ENCODE peak calls at places on chromosomes 4 and X, in seven cellular contexts. N is DND-41, O is fibroblast of lung, M is GM23248, A is mesendoderm, X is trophoblast cell, H is neuronal stem cell. E is an unnamed sample.

GRCh38 chrX:84339507-84340364 is 151.7 kb upstream of the RPS6KA6 start:
- DNase-seq in O (peak; percentile 40), H (no peak), N (no peak), A (peak; percentile 20), M (peak; percentile 32), X (peak; percentile 33), E (peak; percentile 3)

GRCh38 chrX:9339603-9340569 is 125.0 kb upstream of the TBL1X start:
- DNase-seq in H (no peak), A (no peak), M (peak; percentile 19), X (no peak), N (peak; percentile 10), O (peak; percentile 34), E (no peak)

GRCh38 chrX:32116047-32116446 is 1044.2 kb upstream of the FTHL17 start:
- DNase-seq in N (no peak), X (no peak), O (no peak), A (peak; percentile 32), M (no peak), H (no peak), E (no peak)

GRCh38 chrX:64894454-64895038 is 81.7 kb downstream of the ZC4H2 start:
- DNase-seq in N (peak; percentile 30), X (peak; percentile 58), O (no peak), H (peak; percentile 3), A (peak; percentile 71), M (peak; percentile 46), E (peak; percentile 54)

GRCh38 chrX:13427441-13428054 is 107.7 kb upstream of the ATXN3L start:
- DNase-seq in N (no peak), M (no peak), H (no peak), O (no peak), A (no peak), X (no peak), E (no peak)

GRCh38 chr4:104866809-104867208 is 279.9 kb upstream of the TET2 start:
- DNase-seq in A (no peak), N (no peak), H (no peak), M (no peak), X (no peak), O (no peak), E (no peak)

GRCh38 chr4:110085131-110085530 is 113.3 kb downstream of the ELOVL6 start:
- DNase-seq in X (peak; percentile 60), A (no peak), N (peak; percentile 63), M (no peak), H (no peak), O (peak; percentile 73), E (peak; percentile 35)

GRCh38 chrX:4253092-4253491 is 539.6 kb upstream of the PRKX start:
- DNase-seq in M (no peak), A (no peak), N (peak; percentile 14), O (no peak), H (no peak), X (no peak), E (peak; percentile 58)

GRCh38 chr4:67250497-67250896 is 294.8 kb downstream of the CENPC start:
- DNase-seq in X (no peak), M (no peak), O (no peak), A (no peak), N (no peak), H (no peak), E (no peak)

GRCh38 chr4:38612996-38613395 is 51.0 kb upstream of the KLF3 start:
- DNase-seq in O (peak; percentile 36), N (no peak), H (no peak), A (no peak), M (no peak), X (no peak), E (no peak)

GRCh38 chrX:153946910-153947769 is 2.7 kb upstream of the RENBP start:
- DNase-seq in H (peak; percentile 56), O (peak; percentile 80), X (peak; percentile 93), A (peak; percentile 84), N (peak; percentile 79), M (peak; percentile 87), E (peak; percentile 86)

GRCh38 chr4:24006269-24006668 is 116.4 kb upstream of the PPARGC1A start:
- DNase-seq in H (no peak), M (no peak), N (no peak), A (no peak), O (no peak), X (no peak), E (no peak)

GRCh38 chr4:24007740-24008348 is 118.0 kb upstream of the PPARGC1A start:
- DNase-seq in X (no peak), H (no peak), O (no peak), M (no peak), A (peak; percentile 14), N (no peak), E (no peak)

GRCh38 chr4:24013666-24014422 is 124.0 kb upstream of the PPARGC1A start:
- DNase-seq in M (no peak), O (no peak), A (no peak), H (no peak), N (no peak), X (no peak), E (no peak)

GRCh38 chr4:24010573-24010972 is 120.7 kb upstream of the PPARGC1A start:
- DNase-seq in N (no peak), O (no peak), A (no peak), H (no peak), X (no peak), M (no peak), E (no peak)

DNA sequence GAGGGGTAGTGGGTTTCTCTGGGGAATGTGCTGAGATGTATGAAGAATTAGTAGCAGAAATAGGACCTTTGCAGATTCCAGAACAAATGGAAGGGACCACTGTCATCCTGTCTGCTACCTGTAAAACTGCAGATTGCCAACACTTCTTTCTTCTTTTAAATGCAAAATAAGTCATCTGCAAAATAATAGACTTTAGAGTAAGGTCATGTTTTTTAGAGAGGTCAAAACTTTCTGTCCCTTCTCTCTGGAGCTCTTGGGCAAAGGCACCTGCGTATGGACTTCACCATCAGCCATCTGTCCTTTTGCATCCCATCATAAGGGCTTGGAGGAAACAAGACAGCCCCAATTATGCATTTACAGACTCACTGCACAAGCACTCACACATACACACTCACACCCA is 121.1 kb upstream of the PPARGC1A start:
- DNase-seq in N (no peak), X (no peak), A (no peak), M (no peak), H (no peak), O (no peak), E (no peak)
- H3K4me2 ChIP-seq in N (no peak overlapping the region), X (no peak overlapping the region), A (no peak overlapping the region), M (no peak overlapping the region), H (no peak overlapping the region), O (no peak overlapping the region), E (no peak overlapping the region)

DNA sequence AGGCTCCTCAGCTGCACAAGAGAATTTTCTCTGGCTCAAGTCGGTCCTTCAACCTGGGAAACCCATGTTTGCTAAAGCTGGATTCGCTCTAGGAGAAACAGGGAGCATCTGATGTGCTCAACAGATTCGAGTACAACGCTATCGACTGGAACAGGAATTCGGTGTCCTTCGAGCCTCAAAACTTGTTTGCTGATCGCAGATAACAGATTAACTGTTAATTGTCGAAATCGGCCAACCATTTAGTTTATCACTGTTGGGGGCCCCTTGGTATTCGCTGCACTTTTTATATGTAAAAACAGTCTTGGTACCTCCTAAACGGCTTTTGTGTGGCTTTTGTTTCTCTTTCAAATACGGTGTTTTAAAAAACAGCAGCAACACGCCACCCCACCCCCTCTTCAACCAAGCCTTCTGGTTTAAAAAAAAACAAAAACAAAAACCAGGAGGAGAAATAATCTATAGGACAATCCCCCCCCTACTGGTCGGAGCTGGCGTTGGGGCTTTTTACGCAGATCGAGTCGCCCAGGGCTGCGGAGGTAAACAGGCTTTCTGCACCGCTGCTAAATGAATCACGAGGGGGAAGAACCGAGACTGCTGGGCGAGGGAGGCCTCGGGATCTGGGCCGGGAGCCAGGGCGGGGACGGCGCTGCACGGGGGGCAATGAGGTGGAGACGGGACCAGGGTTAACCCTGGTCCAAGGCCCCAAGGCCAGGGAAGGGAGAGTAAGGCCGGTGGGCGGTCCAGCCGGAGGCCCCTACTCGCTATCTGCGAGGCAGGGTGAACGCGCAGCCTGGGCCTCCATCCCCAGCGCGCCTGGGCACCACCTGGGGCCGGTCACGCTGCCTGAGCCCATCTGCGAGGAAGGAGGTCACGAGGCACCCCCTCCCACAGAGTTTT is 71.7 kb upstream of the BCOR start:
- DNase-seq in M (no peak), N (peak; percentile 74), O (peak; percentile 81), H (no peak), X (peak; percentile 74), A (peak; percentile 85), E (peak; percentile 92)
- H3K4me3 ChIP-seq in M (no peak overlapping the region), N (no peak overlapping the region), O (no peak overlapping the region), H (no peak overlapping the region), X (no peak overlapping the region), A (no peak overlapping the region), E (peak overlapping the region; percentile 74)

DNA sequence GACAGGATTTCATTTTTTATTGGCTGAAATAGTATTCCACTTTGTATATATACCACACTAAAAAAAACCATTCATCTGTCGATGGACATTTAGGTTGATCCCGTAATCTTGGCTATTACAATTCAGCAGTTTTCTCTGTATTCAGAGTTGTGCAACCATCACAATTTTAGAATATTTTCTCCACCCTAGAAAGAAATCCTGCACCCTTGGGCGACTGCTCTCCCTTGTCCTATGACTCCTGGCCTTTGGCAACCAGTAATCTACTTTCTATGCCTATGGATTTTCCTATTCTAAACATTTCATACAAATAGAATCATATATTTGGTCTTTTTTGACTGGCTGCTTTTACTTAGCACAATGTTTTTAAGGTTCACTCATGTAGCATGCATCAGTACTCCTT is 84.7 kb downstream of the NCAPG start:
- DNase-seq in A (no peak), M (no peak), X (peak; percentile 75), H (no peak), N (no peak), O (no peak), E (no peak)
- H3K4me2 ChIP-seq in A (no peak overlapping the region), M (no peak overlapping the region), X (no peak overlapping the region), H (no peak overlapping the region), N (no peak overlapping the region), O (no peak overlapping the region), E (no peak overlapping the region)

DNA sequence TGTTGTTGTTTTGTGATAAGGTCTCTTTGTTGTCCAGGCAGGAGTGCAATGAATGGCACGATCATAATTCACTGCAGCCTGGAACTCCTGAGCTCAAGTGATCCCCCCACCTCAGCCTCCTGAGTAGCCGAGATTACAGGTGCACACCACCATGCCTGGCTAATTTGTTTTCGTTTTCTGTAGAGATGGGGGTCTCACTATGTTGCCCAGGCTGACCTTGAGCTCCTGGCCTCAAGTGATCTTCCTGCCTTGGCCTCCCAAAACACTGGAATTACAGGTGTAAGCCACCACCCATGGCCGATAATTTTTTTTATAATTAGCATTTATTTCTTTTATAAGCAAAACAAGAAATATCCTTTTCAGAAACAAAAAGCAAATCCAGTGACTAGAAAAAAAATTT is 3.6 kb downstream of the PLAC8 start:
- DNase-seq in H (no peak), N (no peak), A (no peak), O (no peak), M (no peak), X (no peak), E (no peak)
- H3K4me3 ChIP-seq in H (no peak overlapping the region), N (peak overlapping the region; percentile 62), A (no peak overlapping the region), O (no peak overlapping the region), M (no peak overlapping the region), X (no peak overlapping the region), E (no peak overlapping the region)

GRCh38 chrX:40004916-40005289 is 92.9 kb downstream of the BCOR start:
- DNase-seq in H (no peak), N (no peak), M (no peak), O (no peak), A (no peak), X (no peak), E (no peak)

GRCh38 chrX:40003982-40004535 is 93.7 kb downstream of the BCOR start:
- DNase-seq in N (no peak), M (no peak), O (no peak), A (no peak), X (no peak), H (no peak), E (no peak)

GRCh38 chrX:40006025-40007017 is 91.4 kb downstream of the BCOR start:
- DNase-seq in O (no peak), H (no peak), N (peak; percentile 20), M (peak; percentile 43), X (peak; percentile 65), A (peak; percentile 85), E (no peak)

GRCh38 chrX:40007136-40007535 is 90.6 kb downstream of the BCOR start:
- DNase-seq in A (peak; percentile 82), O (no peak), N (no peak), X (peak; percentile 86), H (no peak), M (peak; percentile 24), E (no peak)

GRCh38 chrX:40005290-40006011 is 92.3 kb downstream of the BCOR start:
- DNase-seq in M (no peak), A (no peak), N (no peak), X (no peak), H (no peak), O (no peak), E (no peak)
- H3K4me2 ChIP-seq in M (no peak overlapping the region), A (peak overlapping the region; percentile 50), N (no peak overlapping the region), X (peak overlapping the region; percentile 47), H (peak overlapping the region; percentile 49), O (no peak overlapping the region), E (peak overlapping the region; percentile 50)